ENCODE peak calls at places on chromosome 22, in eight cellular contexts. U is putamen; N is heart left ventricle; C is T-cell; I is CD4-positive, CD25-positive, alpha-beta regulatory T cell; Y is ELR; W is H1; S is GM03348. M is an unnamed sample.

GRCh38 chr22:40567106-40567505 is 69.4 kb downstream of the MRTFA start:
- DNase-seq in N (no peak), Y (peak), I (no peak), S (peak), W (no peak), C (no peak), U (no peak), M (peak)

GRCh38 chr22:36197065-36197440 is 4.6 kb downstream of the APOL4 start:
- DNase-seq in U (no peak), W (no peak), N (peak), I (no peak), S (no peak), C (no peak), Y (peak), M (peak)

GRCh38 chr22:33864723-33865130 is 55.5 kb downstream of the LARGE1 start:
- DNase-seq in W (no peak), Y (no peak), I (no peak), S (peak), C (no peak), U (no peak), N (peak), M (peak)

GRCh38 chr22:44127353-44127752 is 53.4 kb upstream of the PARVG start:
- DNase-seq in Y (no peak), S (no peak), C (no peak), W (no peak), U (no peak), I (no peak), N (no peak), M (no peak)

GRCh38 chr22:25448435-25449051 is 115.9 kb upstream of the GRK3 start:
- DNase-seq in W (no peak), I (peak), S (peak), Y (peak), N (no peak), U (no peak), C (no peak), M (peak)

GRCh38 chr22:49408102-49408836 is 419.4 kb downstream of the BRD1 start:
- DNase-seq in U (no peak), N (no peak), Y (no peak), S (no peak), W (no peak), I (no peak), C (no peak), M (no peak)

GRCh38 chr22:46511391-46512370 is 25.7 kb downstream of the CELSR1 start:
- DNase-seq in N (no peak), W (no peak), S (peak), Y (no peak), U (no peak), C (no peak), I (no peak), M (no peak)

GRCh38 chr22:43995057-43995685 is 28.9 kb upstream of the PARVB start:
- DNase-seq in S (no peak), Y (no peak), N (no peak), C (no peak), W (no peak), U (no peak), I (no peak), M (no peak)

GRCh38 chr22:32048069-32048468 is 5.0 kb downstream of the SLC5A1 start:
- DNase-seq in Y (no peak), I (no peak), W (no peak), S (no peak), N (peak), U (no peak), C (no peak), M (no peak)

GRCh38 chr22:28497188-28497587 is 182.5 kb downstream of the TTC28 start:
- DNase-seq in U (no peak), I (no peak), S (peak), Y (peak), N (no peak), C (no peak), W (no peak), M (peak)

GRCh38 chr22:27513021-27513420 is 288.5 kb downstream of the MN1 start:
- DNase-seq in C (no peak), I (no peak), N (no peak), U (no peak), Y (no peak), S (no peak), W (no peak), M (no peak)

GRCh38 chr22:26658161-26658560 is 773 bp downstream of the MIAT start:
- DNase-seq in I (peak), S (no peak), U (no peak), W (no peak), Y (no peak), C (no peak), N (no peak), M (no peak)

GRCh38 chr22:29141078-29141688 is 64.5 kb upstream of the EMID1 start:
- DNase-seq in C (no peak), I (no peak), U (no peak), S (no peak), Y (no peak), W (no peak), N (no peak), M (no peak)

GRCh38 chr22:20584029-20584871 is 76.8 kb downstream of the MED15 start:
- DNase-seq in Y (no peak), U (no peak), I (no peak), S (no peak), C (no peak), N (no peak), W (no peak), M (no peak)

GRCh38 chr22:29269731-29270474 is 1.8 kb downstream of the EWSR1 start:
- DNase-seq in C (no peak), U (no peak), N (no peak), W (no peak), I (peak), S (no peak), Y (peak), M (peak)

GRCh38 chr22:45144928-45145327 is 18.8 kb upstream of the NUP50 start:
- DNase-seq in U (no peak), C (no peak), Y (no peak), N (no peak), S (no peak), I (no peak), W (no peak), M (no peak)

M was measured in adipocyte.